ENCODE peak calls at places on chromosomes 7 and 10, in four cellular contexts. D is HepG2, L is H1, N is GM12878. I is an unnamed sample.

GRCh38 chr7:155738652-155739537 is 73.4 kb downstream of the SHH start:
- DNase-seq in D (peak; percentile 74), L (no peak), N (peak; percentile 56), I (peak; percentile 50)

GRCh38 chr10:84395581-84395980 is 67.2 kb downstream of the CCSER2 start:
- DNase-seq in D (no peak), L (no peak), N (no peak), I (no peak)

GRCh38 chr10:71790749-71791440 is 17.6 kb upstream of the VSIR start:
- DNase-seq in D (no peak), L (no peak), N (no peak), I (no peak)

GRCh38 chr10:60351191-60351853 is 38.4 kb downstream of the ANK3 start:
- DNase-seq in D (no peak), L (no peak), N (peak; percentile 40), I (no peak)

GRCh38 chr7:88668591-88668990 is 90.9 kb upstream of the ZNF804B start:
- DNase-seq in D (no peak), L (no peak), N (no peak), I (no peak)

GRCh38 chr7:88217675-88218427 is 2.0 kb downstream of the SRI start:
- DNase-seq in D (no peak), L (no peak), N (peak; percentile 83), I (no peak)

GRCh38 chr7:96794063-96794462 is 84.4 kb upstream of the SEM1 start:
- DNase-seq in D (no peak), L (no peak), N (no peak), I (no peak)

GRCh38 chr7:27143022-27143949 is at the start of gene HOXA5:
- DNase-seq in D (peak; percentile 90), L (peak; percentile 96), N (no peak), I (peak; percentile 86)

GRCh38 chr10:89521368-89521767 is 14.0 kb downstream of the SLC16A12 start:
- DNase-seq in D (no peak), L (no peak), N (no peak), I (no peak)

GRCh38 chr10:107425844-107426553 is 261.5 kb upstream of the SORCS1 start:
- DNase-seq in D (no peak), L (no peak), N (no peak), I (no peak)

GRCh38 chr7:104231054-104232046 is 23.5 kb upstream of the ORC5 start:
- DNase-seq in D (peak; percentile 47), L (peak; percentile 68), N (no peak), I (peak; percentile 43)

GRCh38 chr7:114302858-114303257 is 111.8 kb upstream of the FOXP2 start:
- DNase-seq in D (no peak), L (no peak), N (no peak), I (no peak)

GRCh38 chr7:1571261-1571650 is 1.4 kb upstream of the PSMG3 start:
- DNase-seq in D (peak; percentile 35), L (no peak), N (no peak), I (no peak)

GRCh38 chr10:43292745-43293676 is 26.1 kb upstream of the RASGEF1A start:
- DNase-seq in D (peak; percentile 21), L (no peak), N (no peak), I (no peak)

GRCh38 chr10:70302292-70302691 is 18.5 kb upstream of the NPFFR1 start:
- DNase-seq in D (no peak), L (no peak), N (no peak), I (no peak)

GRCh38 chr7:107505997-107506682 is 36.3 kb downstream of the GPR22 start:
- DNase-seq in D (peak; percentile 56), L (no peak), N (no peak), I (no peak)

GRCh38 chr10:95389176-95389575 is 98.4 kb upstream of the PDLIM1 start:
- DNase-seq in D (peak; percentile 74), L (no peak), N (no peak), I (no peak)

GRCh38 chr7:70193514-70193913 is 595.2 kb downstream of the AUTS2 start:
- DNase-seq in D (no peak), L (no peak), N (no peak), I (no peak)

GRCh38 chr10:124534231-124534798 is 72.7 kb downstream of the LHPP start:
- DNase-seq in D (no peak), L (no peak), N (no peak), I (no peak)
- H3K4me1 ChIP-seq in D (peaks cover 26% of the 10 kb centered on the region), L (peaks cover 9% of the 10 kb centered on the region), N (peaks cover 3% of the 10 kb centered on the region), I (peaks cover 15% of the 10 kb centered on the region)

DNA sequence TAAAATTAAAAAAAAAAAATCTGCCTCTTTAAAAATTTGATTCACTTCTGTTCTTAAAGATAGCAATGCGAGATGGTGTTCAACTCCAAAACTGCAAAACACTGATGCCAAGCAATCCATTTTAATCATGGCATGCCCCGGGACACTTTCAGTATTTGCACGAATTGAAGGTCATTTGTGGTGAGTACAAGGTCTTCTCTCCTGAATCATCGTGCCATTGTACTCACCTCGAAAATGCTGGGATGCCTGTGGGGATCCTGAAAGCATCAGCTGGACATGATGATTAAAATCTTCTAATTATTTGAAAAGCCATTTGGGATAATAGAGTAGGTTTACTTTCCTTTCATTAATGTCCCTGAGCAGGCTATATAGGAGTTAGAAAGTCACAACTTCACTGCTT is 125.1 kb upstream of the NRP1 start:
- DNase-seq in D (peak; percentile 6), L (no peak), N (no peak), I (no peak)
- TF ChIP-seq SUZ12 in D (no peak), L (no peak), N (no peak), I (no peak)

GRCh38 chr7:130292682-130293257 is at the start of gene CPA4:
- DNase-seq in D (no peak), L (no peak), N (no peak), I (no peak)

GRCh38 chr7:130289478-130289877 is 3.5 kb upstream of the CPA4 start:
- DNase-seq in D (no peak), L (no peak), N (no peak), I (no peak)

GRCh38 chr7:130288168-130288567 is 4.8 kb upstream of the CPA4 start:
- DNase-seq in D (no peak), L (no peak), N (no peak), I (no peak)

GRCh38 chr7:130288829-130289228 is 4.1 kb upstream of the CPA4 start:
- DNase-seq in D (peak; percentile 9), L (no peak), N (no peak), I (no peak)

GRCh38 chr7:130290745-130291144 is 2.2 kb upstream of the CPA4 start:
- DNase-seq in D (no peak), L (no peak), N (no peak), I (no peak)
- H3K4me1 ChIP-seq in D (peaks cover 7% of the 10 kb centered on the region), L (no peaks in the 10 kb centered on the region), N (no peaks in the 10 kb centered on the region), I (no peaks in the 10 kb centered on the region)

GRCh38 chr10:91294134-91294906 is 73.9 kb downstream of the PCGF5 start:
- DNase-seq in D (no peak), L (no peak), N (no peak), I (no peak)

GRCh38 chr10:91298224-91298862 is 77.9 kb downstream of the PCGF5 start:
- DNase-seq in D (peak; percentile 51), L (peak; percentile 93), N (no peak), I (peak; percentile 82)

GRCh38 chr10:91295346-91295745 is 74.9 kb downstream of the PCGF5 start:
- DNase-seq in D (no peak), L (no peak), N (no peak), I (no peak)

GRCh38 chr10:91300011-91300575 is 79.6 kb downstream of the PCGF5 start:
- DNase-seq in D (no peak), L (no peak), N (no peak), I (no peak)

DNA sequence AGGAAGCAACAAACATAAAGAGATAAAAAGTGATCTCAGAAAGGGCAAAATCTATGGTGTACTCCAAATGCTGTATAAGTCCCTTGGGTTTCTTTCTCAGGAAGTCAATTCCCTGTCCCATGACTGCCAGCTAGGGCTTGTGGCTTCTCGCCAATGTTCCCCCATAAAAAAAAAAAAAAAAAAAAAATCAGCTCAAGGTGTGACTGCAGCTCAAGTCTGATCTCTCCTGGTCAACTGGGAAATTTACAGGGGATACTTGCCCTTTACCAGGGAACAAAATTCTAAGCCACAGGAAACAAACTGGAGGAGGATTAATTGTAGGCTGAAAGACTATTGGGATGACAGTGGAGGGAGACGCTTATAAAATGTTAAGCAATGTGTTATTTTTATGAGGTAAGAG is 76.0 kb downstream of the PCGF5 start:
- DNase-seq in D (peak; percentile 37), L (no peak), N (no peak), I (peak; percentile 33)
- TF ChIP-seq SUZ12 in D (no peak), L (no peak), N (no peak), I (no peak)

GRCh38 chr10:80530251-80530650 is 7.5 kb upstream of the SH2D4B start:
- DNase-seq in D (peak; percentile 40), L (no peak), N (no peak), I (no peak)
- H3K4me1 ChIP-seq in D (peaks cover 5% of the 10 kb centered on the region), L (no peaks in the 10 kb centered on the region), N (peaks cover 4% of the 10 kb centered on the region), I (no peaks in the 10 kb centered on the region)

DNA sequence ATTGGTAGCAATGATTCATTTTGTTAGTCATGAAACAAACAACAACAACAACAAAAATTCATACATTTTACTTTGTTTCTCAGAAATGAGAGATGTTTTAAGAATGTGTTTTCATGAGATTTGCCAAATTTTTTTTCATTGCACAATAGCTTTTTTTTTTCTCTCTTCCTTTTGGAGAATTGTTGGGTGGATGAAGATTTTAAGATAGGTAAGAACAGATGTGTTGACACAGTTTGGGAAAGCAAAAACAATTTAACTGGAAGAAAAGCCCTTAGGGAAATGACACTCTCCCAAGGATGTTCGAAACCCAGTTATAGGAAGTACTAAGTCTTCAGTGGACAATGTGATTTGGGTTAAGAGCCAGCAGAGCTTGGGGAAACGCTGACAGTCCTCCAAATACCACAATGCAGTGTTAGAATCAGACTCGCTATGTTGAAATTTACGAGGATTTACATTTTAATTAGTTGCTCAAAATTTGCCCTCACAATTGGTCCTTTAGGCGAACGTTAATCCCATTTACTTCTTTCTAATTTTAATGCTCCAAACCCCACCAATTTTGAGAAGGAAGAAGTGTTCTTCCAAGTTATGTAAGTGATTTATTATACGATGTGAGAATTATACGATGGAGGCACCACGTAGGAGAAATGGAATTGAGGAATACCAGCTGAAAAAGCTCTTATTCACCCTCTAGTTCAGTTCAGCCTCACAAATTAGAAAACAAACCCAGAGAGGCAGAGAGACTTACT is 61.2 kb downstream of the HHEX start:
- DNase-seq in D (no peak), L (no peak), N (no peak), I (no peak)
- TF ChIP-seq SUZ12 in D (no peak), L (no peak), N (no peak), I (no peak)

GRCh38 chr7:7257899-7258692 is 75.8 kb downstream of the C1GALT1 start:
- DNase-seq in D (no peak), L (no peak), N (peak; percentile 86), I (no peak)

GRCh38 chr7:7265057-7265456 is 82.7 kb downstream of the C1GALT1 start:
- DNase-seq in D (no peak), L (no peak), N (no peak), I (no peak)

GRCh38 chr7:7263297-7264230 is 81.2 kb downstream of the C1GALT1 start:
- DNase-seq in D (no peak), L (no peak), N (no peak), I (no peak)

GRCh38 chr7:7264306-7265040 is 82.1 kb downstream of the C1GALT1 start:
- DNase-seq in D (no peak), L (no peak), N (no peak), I (no peak)

DNA sequence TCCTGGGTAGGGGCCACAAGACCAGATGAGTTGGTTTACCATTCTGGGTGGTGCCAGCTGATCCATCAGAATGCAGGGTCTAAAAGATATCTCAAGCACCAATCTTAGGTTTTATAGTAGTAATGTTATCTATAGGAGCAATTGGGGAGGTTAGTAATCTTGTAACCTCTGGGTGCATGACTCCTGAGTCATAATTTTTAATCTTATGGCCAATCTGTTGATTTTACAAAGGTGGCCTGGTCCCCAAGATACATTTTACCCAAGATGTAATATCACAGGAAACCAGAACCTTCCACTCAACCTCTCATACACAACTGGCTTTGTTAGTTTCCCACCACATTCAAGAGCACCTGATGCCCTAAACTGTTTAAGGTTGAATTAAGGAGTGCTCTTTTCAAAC is 79.5 kb downstream of the C1GALT1 start:
- DNase-seq in D (no peak), L (no peak), N (no peak), I (no peak)
- H3K4me1 ChIP-seq in D (no peaks in the 10 kb centered on the region), L (no peaks in the 10 kb centered on the region), N (peaks cover 13% of the 10 kb centered on the region), I (no peaks in the 10 kb centered on the region)

GRCh38 chr10:124250506-124250905 is 157.1 kb upstream of the CHST15 start:
- DNase-seq in D (no peak), L (no peak), N (no peak), I (no peak)
- TF ChIP-seq SUZ12 in D (no peak), L (no peak), N (no peak), I (no peak)